ENCODE peak calls at places on chromosomes 5 and 9, in four cellular contexts. L is activated CD4-positive, alpha-beta T cell treated with anti-CD3 and anti-CD28 coated beads for 24 hours; Q is RPMI8226; Y is Right ventricle myocardium superior. N is an unnamed sample.

GRCh38 chr9:116951588-116952433 is 264.7 kb downstream of the TRIM32 start:
- DNase-seq in L (no peak), Q (no peak), Y (no peak), N (no peak)

GRCh38 chr5:15992918-15993317 is 186.7 kb downstream of the MARCHF11 start:
- DNase-seq in L (no peak), Q (no peak), Y (no peak), N (no peak)

GRCh38 chr9:127144670-127145458 is 22.4 kb upstream of the ANGPTL2 start:
- DNase-seq in L (no peak), Q (no peak), Y (peak), N (peak)

GRCh38 chr5:116159006-116159405 is 74.2 kb downstream of the COMMD10 start:
- DNase-seq in L (no peak), Q (no peak), Y (no peak), N (no peak)

GRCh38 chr5:9350301-9350797 is 195.5 kb downstream of the SEMA5A start:
- DNase-seq in L (no peak), Q (no peak), Y (no peak), N (no peak)

GRCh38 chr9:16671591-16672137 is 198.8 kb downstream of the BNC2 start:
- DNase-seq in L (no peak), Q (no peak), Y (no peak), N (no peak)

GRCh38 chr5:77698920-77699319 is 60.4 kb upstream of the OTP start:
- DNase-seq in L (no peak), Q (no peak), Y (no peak), N (no peak)

GRCh38 chr5:77644443-77645157 is 6.1 kb upstream of the OTP start:
- DNase-seq in L (no peak), Q (no peak), Y (no peak), N (no peak)

GRCh38 chr9:107367727-107368502 is 84.8 kb downstream of the RAD23B start:
- DNase-seq in L (no peak), Q (no peak), Y (no peak), N (no peak)

GRCh38 chr9:129310666-129311350 is 132.7 kb upstream of the IER5L start:
- DNase-seq in L (no peak), Q (no peak), Y (no peak), N (no peak)

GRCh38 chr5:180670586-180671359 is 21.4 kb upstream of the FLT4 start:
- DNase-seq in L (peak), Q (peak), Y (peak), N (peak)

GRCh38 chr9:130908878-130909356 is 12.3 kb upstream of the QRFP start:
- DNase-seq in L (no peak), Q (no peak), Y (no peak), N (no peak)

GRCh38 chr9:91657501-91657900 is 233.9 kb upstream of the NFIL3 start:
- DNase-seq in L (no peak), Q (no peak), Y (no peak), N (no peak)

GRCh38 chr5:143770430-143770829 is 41.5 kb upstream of the HMHB1 start:
- DNase-seq in L (no peak), Q (no peak), Y (no peak), N (no peak)

GRCh38 chr9:16521868-16522381 is 348.5 kb downstream of the BNC2 start:
- DNase-seq in L (no peak), Q (no peak), Y (peak), N (peak)

GRCh38 chr5:65156933-65157332 is 324.8 kb downstream of the ADAMTS6 start:
- DNase-seq in L (no peak), Q (no peak), Y (no peak), N (no peak)

GRCh38 chr5:34684281-34684979 is 28.3 kb downstream of the RAI14 start:
- DNase-seq in L (no peak), Q (no peak), Y (no peak), N (peak)

GRCh38 chr5:154603978-154604679 is 126.1 kb upstream of the HAND1 start:
- DNase-seq in L (no peak), Q (no peak), Y (peak), N (peak)

GRCh38 chr9:71681708-71682268 is 86.5 kb downstream of the CEMIP2 start:
- DNase-seq in L (no peak), Q (no peak), Y (no peak), N (no peak)

GRCh38 chr9:100505564-100506159 is 32.7 kb downstream of the TMEFF1 start:
- DNase-seq in L (peak), Q (peak), Y (peak), N (peak)

GRCh38 chr9:121738969-121739368 is 87.5 kb downstream of the DAB2IP start:
- DNase-seq in L (no peak), Q (no peak), Y (no peak), N (no peak)

GRCh38 chr5:140114341-140115185 is 654 bp downstream of the PURA start:
- DNase-seq in L (peak), Q (peak), Y (peak), N (peak)

GRCh38 chr9:13513262-13513661 is 233.8 kb upstream of the MPDZ start:
- DNase-seq in L (no peak), Q (no peak), Y (no peak), N (no peak)

GRCh38 chr5:166671818-166672217 is 1619.6 kb upstream of the WWC1 start:
- DNase-seq in L (no peak), Q (no peak), Y (no peak), N (no peak)

GRCh38 chr9:112789493-112789892 is 38.9 kb downstream of the SNX30 start:
- DNase-seq in L (no peak), Q (no peak), Y (no peak), N (no peak)

GRCh38 chr9:112037281-112038016 is 137.6 kb downstream of the SUSD1 start:
- DNase-seq in L (peak), Q (no peak), Y (no peak), N (no peak)

GRCh38 chr5:16812448-16812847 is 123.6 kb downstream of the MYO10 start:
- DNase-seq in L (no peak), Q (no peak), Y (no peak), N (no peak)

GRCh38 chr5:123628860-123629544 is 117.0 kb downstream of the CSNK1G3 start:
- DNase-seq in L (no peak), Q (no peak), Y (no peak), N (no peak)

GRCh38 chr9:121267689-121268597 is at the start of gene GSN:
- DNase-seq in L (peak), Q (peak), Y (peak), N (peak)

GRCh38 chr9:127463382-127463781 is 12.1 kb downstream of the LRSAM1 start:
- DNase-seq in L (no peak), Q (no peak), Y (no peak), N (no peak)

GRCh38 chr5:175282611-175283225 is 161.3 kb downstream of the DRD1 start:
- DNase-seq in L (no peak), Q (no peak), Y (no peak), N (no peak)

GRCh38 chr9:126116351-126117157 is 210.1 kb upstream of the MVB12B start:
- DNase-seq in L (no peak), Q (no peak), Y (no peak), N (no peak)

GRCh38 chr5:173222466-173222865 is 12.5 kb downstream of the NKX2-5 start:
- DNase-seq in L (no peak), Q (no peak), Y (no peak), N (no peak)

GRCh38 chr5:118984602-118985001 is 3.7 kb downstream of the DTWD2 start:
- DNase-seq in L (no peak), Q (no peak), Y (no peak), N (no peak)

N was measured in left cardiac atrium.